ENCODE peak calls at places on chromosomes 12 and 14, in eight cellular contexts. One of them, this sample, is unnamed. For H3K36me3 and H3K9me3, the result is how much of the 10 kb centered on the place peaks cover.

GRCh38 chr14:40221428-40221827 is 789.2 kb upstream of the FBXO33 start:
- DNase-seq in PC-3: peak
- DNase-seq in OCI-LY7: no peak
- DNase-seq in IMR-90: no peak
- DNase-seq in tibial artery: no peak
- DNase-seq in lung: no peak
- DNase-seq in left ventricle myocardium inferior: no peak
- DNase-seq in ovary: no peak
- DNase-seq in this sample: no peak

GRCh38 chr12:23055004-23055403 is 430.0 kb downstream of the ETNK1 start:
- DNase-seq in PC-3: peak
- DNase-seq in lung: no peak
- DNase-seq in left ventricle myocardium inferior: no peak
- DNase-seq in ovary: no peak
- DNase-seq in tibial artery: no peak
- DNase-seq in OCI-LY7: peak
- DNase-seq in IMR-90: peak
- DNase-seq in this sample: peak

GRCh38 chr14:45990252-45990651 is 661.3 kb downstream of the RPL10L start:
- DNase-seq in PC-3: peak
- DNase-seq in ovary: no peak
- DNase-seq in IMR-90: no peak
- DNase-seq in lung: no peak
- DNase-seq in left ventricle myocardium inferior: no peak
- DNase-seq in tibial artery: no peak
- DNase-seq in OCI-LY7: peak
- DNase-seq in this sample: no peak

GRCh38 chr14:89740241-89740640 is 214.3 kb downstream of the EFCAB11 start:
- DNase-seq in tibial artery: no peak
- DNase-seq in lung: no peak
- DNase-seq in PC-3: peak
- DNase-seq in IMR-90: no peak
- DNase-seq in left ventricle myocardium inferior: no peak
- DNase-seq in ovary: no peak
- DNase-seq in OCI-LY7: no peak
- DNase-seq in this sample: no peak

GRCh38 chr14:86450075-86450474 is 920.1 kb downstream of the FLRT2 start:
- DNase-seq in ovary: no peak
- DNase-seq in PC-3: no peak
- DNase-seq in left ventricle myocardium inferior: no peak
- DNase-seq in OCI-LY7: no peak
- DNase-seq in IMR-90: peak
- DNase-seq in tibial artery: no peak
- DNase-seq in lung: no peak
- DNase-seq in this sample: no peak

GRCh38 chr12:118841588-118841987 is 139.8 kb upstream of the SRRM4 start:
- DNase-seq in IMR-90: no peak
- DNase-seq in PC-3: no peak
- DNase-seq in lung: no peak
- DNase-seq in tibial artery: no peak
- DNase-seq in ovary: no peak
- DNase-seq in left ventricle myocardium inferior: no peak
- DNase-seq in OCI-LY7: no peak
- DNase-seq in this sample: no peak

GRCh38 chr12:5808956-5809355 is 136.1 kb downstream of the ANO2 start:
- DNase-seq in tibial artery: no peak
- DNase-seq in OCI-LY7: no peak
- DNase-seq in PC-3: peak
- DNase-seq in IMR-90: peak
- DNase-seq in ovary: no peak
- DNase-seq in left ventricle myocardium inferior: no peak
- DNase-seq in lung: no peak
- DNase-seq in this sample: peak

GRCh38 chr14:36570065-36570464 is 12.3 kb downstream of the NKX2-8 start:
- DNase-seq in lung: no peak
- DNase-seq in ovary: no peak
- DNase-seq in OCI-LY7: no peak
- DNase-seq in PC-3: peak
- DNase-seq in IMR-90: no peak
- DNase-seq in left ventricle myocardium inferior: no peak
- DNase-seq in tibial artery: no peak
- DNase-seq in this sample: no peak

GRCh38 chr14:22479781-22480464 is 109.1 kb downstream of the DAD1 start:
- DNase-seq in lung: no peak
- DNase-seq in PC-3: no peak
- DNase-seq in ovary: no peak
- DNase-seq in left ventricle myocardium inferior: no peak
- DNase-seq in OCI-LY7: no peak
- DNase-seq in tibial artery: no peak
- DNase-seq in IMR-90: no peak
- DNase-seq in this sample: no peak

GRCh38 chr14:91116913-91117588 is 3.2 kb downstream of the DGLUCY start:
- DNase-seq in ovary: no peak
- DNase-seq in lung: no peak
- DNase-seq in left ventricle myocardium inferior: no peak
- DNase-seq in PC-3: no peak
- DNase-seq in OCI-LY7: no peak
- DNase-seq in IMR-90: no peak
- DNase-seq in tibial artery: no peak
- DNase-seq in this sample: no peak

GRCh38 chr12:66197413-66198055 is 8.5 kb downstream of the IRAK3 start:
- DNase-seq in tibial artery: no peak
- DNase-seq in OCI-LY7: no peak
- DNase-seq in left ventricle myocardium inferior: no peak
- DNase-seq in lung: no peak
- DNase-seq in ovary: no peak
- DNase-seq in IMR-90: peak
- DNase-seq in PC-3: no peak
- DNase-seq in this sample: no peak

GRCh38 chr12:66199141-66199540 is 10.1 kb downstream of the IRAK3 start:
- DNase-seq in tibial artery: no peak
- DNase-seq in ovary: no peak
- DNase-seq in IMR-90: no peak
- DNase-seq in OCI-LY7: no peak
- DNase-seq in left ventricle myocardium inferior: no peak
- DNase-seq in PC-3: no peak
- DNase-seq in lung: no peak
- DNase-seq in this sample: no peak

GRCh38 chr12:66195242-66195641 is 6.2 kb downstream of the IRAK3 start:
- DNase-seq in PC-3: no peak
- DNase-seq in left ventricle myocardium inferior: no peak
- DNase-seq in tibial artery: no peak
- DNase-seq in ovary: no peak
- DNase-seq in lung: no peak
- DNase-seq in IMR-90: no peak
- DNase-seq in OCI-LY7: no peak
- DNase-seq in this sample: no peak

GRCh38 chr12:66194122-66194521 is 5.1 kb downstream of the IRAK3 start:
- DNase-seq in OCI-LY7: no peak
- DNase-seq in tibial artery: no peak
- DNase-seq in left ventricle myocardium inferior: no peak
- DNase-seq in IMR-90: no peak
- DNase-seq in PC-3: no peak
- DNase-seq in ovary: no peak
- DNase-seq in lung: no peak
- DNase-seq in this sample: no peak

DNA sequence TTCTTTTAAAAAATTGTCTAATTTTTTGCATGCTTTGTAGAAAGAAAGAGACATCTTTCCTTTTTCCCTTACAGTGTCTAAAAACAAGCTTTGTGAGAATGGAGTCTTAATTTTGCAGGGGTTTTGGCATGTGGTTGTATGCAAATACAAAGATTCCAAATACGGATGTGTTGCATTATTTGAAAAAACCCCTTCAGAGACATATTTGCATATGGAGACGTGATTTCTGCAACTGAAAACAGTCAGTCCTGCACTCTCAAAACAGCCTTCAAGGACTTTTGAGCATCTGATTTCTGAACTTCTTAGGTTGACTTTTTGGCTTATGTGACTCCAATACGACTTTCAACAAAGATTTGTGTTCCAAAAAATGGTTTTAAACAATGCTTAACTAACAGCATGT is 7.8 kb downstream of the IRAK3 start:
- DNase-seq in lung: no peak
- DNase-seq in tibial artery: no peak
- DNase-seq in IMR-90: no peak
- DNase-seq in OCI-LY7: peak
- DNase-seq in left ventricle myocardium inferior: no peak
- DNase-seq in PC-3: no peak
- DNase-seq in ovary: no peak
- DNase-seq in this sample: no peak
- H3K4me3 ChIP-seq in lung: no peak
- H3K4me3 ChIP-seq in tibial artery: no peak
- H3K4me3 ChIP-seq in IMR-90: no peak
- H3K4me3 ChIP-seq in OCI-LY7: peak
- H3K4me3 ChIP-seq in left ventricle myocardium inferior: no peak
- H3K4me3 ChIP-seq in PC-3: no peak
- H3K4me3 ChIP-seq in ovary: no peak
- H3K4me3 ChIP-seq in this sample: no peak

GRCh38 chr14:50452979-50453705 is 56.5 kb upstream of the CDKL1 start:
- DNase-seq in IMR-90: peak
- DNase-seq in tibial artery: no peak
- DNase-seq in ovary: no peak
- DNase-seq in left ventricle myocardium inferior: no peak
- DNase-seq in PC-3: peak
- DNase-seq in lung: no peak
- DNase-seq in OCI-LY7: no peak
- DNase-seq in this sample: peak
- H3K36me3 ChIP-seq in IMR-90: under half
- H3K36me3 ChIP-seq in tibial artery: half or more
- H3K36me3 ChIP-seq in ovary: under half
- H3K36me3 ChIP-seq in left ventricle myocardium inferior: half or more
- H3K36me3 ChIP-seq in PC-3: under half
- H3K36me3 ChIP-seq in lung: under half
- H3K36me3 ChIP-seq in OCI-LY7: half or more
- H3K36me3 ChIP-seq in this sample: under half

DNA sequence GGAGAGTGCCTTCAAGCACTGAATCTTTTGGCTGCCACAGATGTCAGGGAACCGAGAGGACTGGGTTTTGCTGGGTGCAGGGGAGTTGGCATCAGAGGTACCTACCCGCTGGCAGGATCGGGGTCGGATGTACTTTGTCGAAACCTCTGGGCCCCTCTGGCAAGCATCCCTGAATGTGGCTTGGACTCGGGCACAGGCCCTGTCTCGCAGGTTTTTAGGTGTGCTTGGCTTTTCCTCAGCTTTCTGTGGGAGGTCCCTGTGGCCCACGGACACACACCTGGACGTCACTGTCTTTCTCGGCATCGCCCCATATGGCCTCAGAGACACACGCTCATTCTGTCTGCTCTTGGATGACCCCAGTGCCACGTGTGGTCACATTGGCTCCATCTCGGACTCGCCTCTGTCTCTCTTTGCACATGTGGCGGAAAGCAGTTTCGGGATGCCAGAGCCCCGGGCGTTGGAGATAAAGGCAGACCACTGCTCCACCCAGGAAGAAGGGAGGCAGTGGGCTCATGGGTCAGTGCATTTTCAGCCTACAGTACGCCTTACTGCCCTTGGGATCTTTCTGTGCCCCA is 769.6 kb upstream of the ALG10B start:
- DNase-seq in ovary: no peak
- DNase-seq in lung: no peak
- DNase-seq in left ventricle myocardium inferior: no peak
- DNase-seq in PC-3: no peak
- DNase-seq in OCI-LY7: no peak
- DNase-seq in tibial artery: no peak
- DNase-seq in IMR-90: no peak
- DNase-seq in this sample: no peak
- H3K9me3 ChIP-seq in ovary: under half
- H3K9me3 ChIP-seq in lung: under half
- H3K9me3 ChIP-seq in left ventricle myocardium inferior: under half
- H3K9me3 ChIP-seq in PC-3: under half
- H3K9me3 ChIP-seq in OCI-LY7: under half
- H3K9me3 ChIP-seq in tibial artery: under half
- H3K9me3 ChIP-seq in IMR-90: under half
- H3K9me3 ChIP-seq in this sample: under half

DNA sequence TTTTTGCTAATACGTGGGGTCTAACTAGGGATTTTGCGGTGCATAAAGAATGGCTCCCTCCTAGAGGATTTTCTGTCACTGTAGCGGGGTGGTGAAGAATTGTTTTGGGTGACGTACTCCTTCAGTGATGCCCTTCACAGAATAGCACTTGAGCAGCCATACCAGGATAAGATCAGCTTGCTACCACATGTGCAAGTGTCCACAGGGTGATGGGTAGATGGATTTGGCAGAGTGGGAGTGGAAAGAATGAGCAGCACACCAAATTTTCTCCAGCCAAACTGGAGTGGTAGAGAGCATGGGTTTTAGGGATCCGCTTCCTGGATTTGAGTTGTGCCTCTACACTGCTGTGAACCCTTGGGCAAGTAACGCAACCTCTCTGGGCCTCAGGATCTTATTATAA is 2.3 kb downstream of the TCP11L2 start:
- DNase-seq in PC-3: no peak
- DNase-seq in tibial artery: no peak
- DNase-seq in ovary: no peak
- DNase-seq in OCI-LY7: no peak
- DNase-seq in IMR-90: no peak
- DNase-seq in left ventricle myocardium inferior: no peak
- DNase-seq in lung: no peak
- DNase-seq in this sample: no peak
- H3K4me3 ChIP-seq in PC-3: no peak
- H3K4me3 ChIP-seq in tibial artery: no peak
- H3K4me3 ChIP-seq in ovary: no peak
- H3K4me3 ChIP-seq in OCI-LY7: no peak
- H3K4me3 ChIP-seq in IMR-90: no peak
- H3K4me3 ChIP-seq in left ventricle myocardium inferior: peak
- H3K4me3 ChIP-seq in lung: no peak
- H3K4me3 ChIP-seq in this sample: no peak

GRCh38 chr12:111506260-111506659 is 92.9 kb downstream of the ATXN2 start:
- DNase-seq in OCI-LY7: no peak
- DNase-seq in ovary: no peak
- DNase-seq in lung: no peak
- DNase-seq in tibial artery: no peak
- DNase-seq in IMR-90: no peak
- DNase-seq in left ventricle myocardium inferior: no peak
- DNase-seq in PC-3: no peak
- DNase-seq in this sample: no peak
- H3K36me3 ChIP-seq in OCI-LY7: half or more
- H3K36me3 ChIP-seq in ovary: under half
- H3K36me3 ChIP-seq in lung: under half
- H3K36me3 ChIP-seq in tibial artery: half or more
- H3K36me3 ChIP-seq in IMR-90: under half
- H3K36me3 ChIP-seq in left ventricle myocardium inferior: half or more
- H3K36me3 ChIP-seq in PC-3: under half
- H3K36me3 ChIP-seq in this sample: half or more

DNA sequence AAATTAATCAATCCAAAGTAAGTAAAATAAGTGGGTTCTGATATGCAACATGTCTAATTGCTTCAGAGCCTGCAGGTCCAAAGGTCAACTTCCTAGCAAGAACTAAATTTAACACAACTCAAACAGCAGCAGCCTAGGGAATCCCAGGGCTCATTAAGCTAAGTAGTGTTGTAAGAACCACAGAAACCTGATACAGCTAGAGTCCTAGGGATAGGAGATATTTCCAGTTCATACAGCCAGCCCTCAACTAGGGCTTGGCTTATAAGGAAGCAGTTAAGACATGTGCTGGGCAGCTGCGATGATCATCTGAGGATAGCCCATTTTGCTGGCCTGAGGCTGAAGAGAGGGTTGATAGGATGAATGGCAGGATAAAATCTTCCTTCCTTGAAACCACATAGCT is at the start of gene OR4Q3:
- DNase-seq in ovary: no peak
- DNase-seq in left ventricle myocardium inferior: no peak
- DNase-seq in OCI-LY7: no peak
- DNase-seq in PC-3: no peak
- DNase-seq in tibial artery: no peak
- DNase-seq in IMR-90: no peak
- DNase-seq in lung: no peak
- DNase-seq in this sample: no peak
- H3K9me3 ChIP-seq in ovary: under half
- H3K9me3 ChIP-seq in left ventricle myocardium inferior: under half
- H3K9me3 ChIP-seq in OCI-LY7: under half
- H3K9me3 ChIP-seq in PC-3: under half
- H3K9me3 ChIP-seq in tibial artery: under half
- H3K9me3 ChIP-seq in IMR-90: under half
- H3K9me3 ChIP-seq in lung: under half
- H3K9me3 ChIP-seq in this sample: under half